ENCODE peak calls at places on chromosome 12, in seven cellular contexts. U, E, K, L, H, T and Z are unnamed samples.
A peak's percentile ranks its signal among the peaks of the same experiment; 100 is the strongest.

GRCh38 chr12:111586986-111587385 is 12.1 kb downstream of the ATXN2 start:
- DNase-seq in U (no peak), E (no peak), K (no peak), L (no peak), H (no peak), T (no peak), Z (no peak)

GRCh38 chr12:48160807-48161206 is 3.5 kb upstream of the ASB8 start:
- DNase-seq in U (no peak), E (no peak), K (peak; percentile 20), L (no peak), H (no peak), T (no peak), Z (no peak)

GRCh38 chr12:43151406-43152080 is 400.5 kb downstream of the ADAMTS20 start:
- DNase-seq in U (no peak), E (no peak), K (no peak), L (no peak), H (no peak), T (no peak), Z (no peak)

GRCh38 chr12:75334384-75335030 is at the start of gene GLIPR1L1:
- DNase-seq in U (peak; percentile 67), E (peak; percentile 1), K (peak; percentile 85), L (peak; percentile 83), H (peak; percentile 75), T (peak; percentile 89), Z (no peak)

GRCh38 chr12:117189725-117190209 is 503 bp downstream of the FBXO21 start:
- DNase-seq in U (no peak), E (no peak), K (peak; percentile 65), L (peak; percentile 38), H (peak; percentile 87), T (peak; percentile 31), Z (no peak)

GRCh38 chr12:8681129-8681902 is 16.5 kb upstream of the RIMKLB start:
- DNase-seq in U (no peak), E (no peak), K (no peak), L (no peak), H (peak; percentile 52), T (no peak), Z (no peak)

GRCh38 chr12:127926004-127926403 is 341.0 kb upstream of the TMEM132C start:
- DNase-seq in U (peak; percentile 58), E (no peak), K (no peak), L (peak; percentile 53), H (peak; percentile 40), T (no peak), Z (no peak)

GRCh38 chr12:1474567-1475153 is 119.7 kb downstream of the FBXL14 start:
- DNase-seq in U (no peak), E (no peak), K (no peak), L (no peak), H (peak; percentile 57), T (no peak), Z (no peak)

GRCh38 chr12:40446385-40446784 is 221.6 kb downstream of the LRRK2 start:
- DNase-seq in U (no peak), E (no peak), K (peak; percentile 63), L (no peak), H (peak; percentile 3), T (no peak), Z (no peak)